ENCODE peak calls at places on chromosomes 12 and 14, in nine cellular contexts. C is stimulated activated naive CD4-positive, alpha-beta T cell; J is germinal center; V is GM12865; H is brain microvascular endothelial cell; G is lower lobe of right lung; X is GM03348; R is stimulated activated CD4-positive, alpha-beta T cell treated with anti-CD3 and anti-CD28 coated beads, Interleukin-4, amount 100 ng/mL, for 1 hour; E is NCI-H1694 treated with DMSO at 0.1 percent for 48 hours. U is an unnamed sample.
A peak's percentile ranks its signal among the peaks of the same experiment; 100 is the strongest.

GRCh38 chr12:54016478-54016964 is 7.7 kb downstream of the HOXC8 start:
- DNase-seq in V (no peak), X (peak; percentile 72), C (no peak), E (peak; percentile 38), H (no peak), G (no peak), J (no peak), R (no peak), U (no peak)

GRCh38 chr14:100532916-100533630 is 54.1 kb downstream of the BEGAIN start:
- DNase-seq in E (no peak), V (no peak), X (peak; percentile 60), R (no peak), J (no peak), C (no peak), H (no peak), G (peak; percentile 46), U (no peak)

GRCh38 chr14:38199768-38200167 is 7.9 kb upstream of the SSTR1 start:
- DNase-seq in E (no peak), J (no peak), G (no peak), H (no peak), V (no peak), R (no peak), X (no peak), C (no peak), U (no peak)

GRCh38 chr12:109358154-109358869 is 10.6 kb downstream of the MYO1H start:
- DNase-seq in V (peak; percentile 82), H (no peak), J (no peak), G (no peak), R (no peak), E (no peak), X (no peak), C (no peak), U (no peak)

GRCh38 chr12:49982246-49983229 is 9.8 kb downstream of the AQP6 start:
- DNase-seq in E (peak; percentile 10), G (no peak), H (no peak), C (no peak), X (no peak), V (no peak), R (no peak), J (no peak), U (no peak)

GRCh38 chr14:65100905-65101541 is 1.3 kb downstream of the MAX start:
- DNase-seq in C (no peak), V (no peak), H (no peak), E (no peak), J (no peak), R (no peak), X (no peak), G (no peak), U (no peak)

GRCh38 chr14:50562841-50563240 is 2.9 kb downstream of the ATL1 start:
- DNase-seq in G (no peak), J (no peak), C (no peak), H (no peak), X (no peak), V (no peak), R (no peak), E (no peak), U (no peak)

GRCh38 chr12:1691123-1692007 is 495 bp downstream of the ADIPOR2 start:
- DNase-seq in C (peak; percentile 41), J (peak; percentile 47), G (peak; percentile 73), E (no peak), X (peak; percentile 65), V (peak; percentile 60), R (peak; percentile 22), H (no peak), U (no peak)

GRCh38 chr12:286531-287300 is 24.1 kb upstream of the SLC6A13 start:
- DNase-seq in G (no peak), E (no peak), H (no peak), X (no peak), R (no peak), J (no peak), C (no peak), V (no peak), U (no peak)

GRCh38 chr14:85587152-85587697 is 57.3 kb downstream of the FLRT2 start:
- DNase-seq in G (no peak), C (no peak), J (no peak), V (no peak), H (no peak), E (no peak), R (no peak), X (no peak), U (no peak)

GRCh38 chr12:116199160-116199559 is 78.3 kb downstream of the MED13L start:
- DNase-seq in J (no peak), G (no peak), R (no peak), E (no peak), V (no peak), C (no peak), H (no peak), X (no peak), U (no peak)

GRCh38 chr12:28374556-28374955 is 184.3 kb downstream of the CCDC91 start:
- DNase-seq in G (no peak), J (no peak), V (no peak), C (no peak), X (peak; percentile 4), E (no peak), H (no peak), R (no peak), U (no peak)

U was measured in H9.